ENCODE peak calls at places on chromosomes 6 and 20, in five cellular contexts. O, Q, H, L and P are unnamed samples.
A peak's percentile ranks its signal among the peaks of the same experiment; 100 is the strongest.

GRCh38 chr20:653110-653589 is at the start of gene SRXN1:
- DNase-seq in O (peak; percentile 36), L (peak; percentile 94), H (peak; percentile 93), Q (peak; percentile 96), P (peak; percentile 68)

GRCh38 chr6:127119361-127120108 is 1.1 kb downstream of the RSPO3 start:
- DNase-seq in H (peak; percentile 31), Q (peak; percentile 60), O (no peak), L (no peak), P (no peak)

GRCh38 chr6:36139431-36139830 is 9.1 kb downstream of the MAPK13 start:
- DNase-seq in L (no peak), O (no peak), H (no peak), Q (no peak), P (no peak)

GRCh38 chr6:144344651-144345050 is 59.5 kb downstream of the UTRN start:
- DNase-seq in O (no peak), L (no peak), H (no peak), Q (no peak), P (no peak)

GRCh38 chr6:135116566-135116965 is 61.9 kb upstream of the HBS1L start:
- DNase-seq in L (no peak), O (no peak), H (no peak), Q (no peak), P (no peak)

GRCh38 chr6:32886674-32887383 is 32.8 kb downstream of the PSMB9 start:
- DNase-seq in L (peak; percentile 79), O (peak; percentile 52), H (peak; percentile 80), Q (no peak), P (no peak)

GRCh38 chr6:91497770-91498169 is 910.9 kb upstream of the MAP3K7 start:
- DNase-seq in Q (no peak), H (no peak), O (no peak), L (no peak), P (no peak)

GRCh38 chr6:11133281-11133680 is 21.8 kb upstream of the ERVFRD-1 start:
- DNase-seq in L (no peak), O (no peak), H (no peak), Q (no peak), P (no peak)

GRCh38 chr6:136506124-136506799 is 44.0 kb downstream of the MAP7 start:
- DNase-seq in O (no peak), Q (no peak), H (no peak), L (no peak), P (no peak)

GRCh38 chr6:110511401-110511800 is 35.0 kb upstream of the SLC22A16 start:
- DNase-seq in Q (no peak), H (no peak), O (no peak), L (peak; percentile 25), P (no peak)

GRCh38 chr20:45407067-45407745 is 883 bp upstream of the DBNDD2 start:
- DNase-seq in O (no peak), H (peak; percentile 61), Q (peak; percentile 82), L (no peak), P (no peak)

GRCh38 chr20:43543138-43543537 is 15.7 kb upstream of the SGK2 start:
- DNase-seq in O (no peak), L (no peak), H (no peak), Q (no peak), P (no peak)

GRCh38 chr6:150314230-150315188 is 54.3 kb upstream of the IYD start:
- DNase-seq in Q (no peak), H (no peak), O (no peak), L (no peak), P (no peak)

GRCh38 chr20:555933-556332 is 12.3 kb upstream of the CSNK2A1 start:
- DNase-seq in O (no peak), L (no peak), H (no peak), Q (no peak), P (no peak)

GRCh38 chr20:25437153-25437581 is 29.7 kb downstream of the GINS1 start:
- DNase-seq in O (peak; percentile 20), Q (no peak), L (no peak), H (no peak), P (no peak)

GRCh38 chr6:110828396-110828795 is 13.1 kb upstream of the CDK19 start:
- DNase-seq in H (no peak), O (no peak), Q (no peak), L (peak; percentile 78), P (no peak)

GRCh38 chr6:15509335-15509933 is 153.4 kb downstream of the DTNBP1 start:
- DNase-seq in H (peak; percentile 13), O (no peak), L (no peak), Q (no peak), P (no peak)

GRCh38 chr6:124131779-124132178 is 328.1 kb downstream of the NKAIN2 start:
- DNase-seq in O (no peak), L (no peak), H (no peak), Q (no peak), P (no peak)

GRCh38 chr6:36383608-36384007 is 3.9 kb downstream of the ETV7 start:
- DNase-seq in O (no peak), H (no peak), L (peak; percentile 83), Q (no peak), P (no peak)

GRCh38 chr6:23736577-23736976 is 389.4 kb upstream of the NRSN1 start:
- DNase-seq in O (no peak), Q (no peak), H (no peak), L (no peak), P (no peak)

GRCh38 chr6:64538760-64539159 is 903.2 kb downstream of the PHF3 start:
- DNase-seq in H (no peak), L (no peak), O (no peak), Q (no peak), P (no peak)

GRCh38 chr6:2744206-2744771 is 6.4 kb downstream of the MYLK4 start:
- DNase-seq in O (no peak), H (no peak), Q (peak; percentile 81), L (peak; percentile 53), P (no peak)
- TF ChIP-seq CTCF in O (peak; percentile 37), H (no peak), Q (no peak), L (peak; percentile 64), P (peak; percentile 31)

GRCh38 chr6:119129968-119130484 is 51.6 kb upstream of the FAM184A start:
- DNase-seq in H (no peak), O (no peak), L (peak; percentile 86), Q (no peak), P (peak; percentile 43)
- TF ChIP-seq CTCF in H (no peak), O (no peak), L (no peak), Q (no peak), P (no peak)

DNA sequence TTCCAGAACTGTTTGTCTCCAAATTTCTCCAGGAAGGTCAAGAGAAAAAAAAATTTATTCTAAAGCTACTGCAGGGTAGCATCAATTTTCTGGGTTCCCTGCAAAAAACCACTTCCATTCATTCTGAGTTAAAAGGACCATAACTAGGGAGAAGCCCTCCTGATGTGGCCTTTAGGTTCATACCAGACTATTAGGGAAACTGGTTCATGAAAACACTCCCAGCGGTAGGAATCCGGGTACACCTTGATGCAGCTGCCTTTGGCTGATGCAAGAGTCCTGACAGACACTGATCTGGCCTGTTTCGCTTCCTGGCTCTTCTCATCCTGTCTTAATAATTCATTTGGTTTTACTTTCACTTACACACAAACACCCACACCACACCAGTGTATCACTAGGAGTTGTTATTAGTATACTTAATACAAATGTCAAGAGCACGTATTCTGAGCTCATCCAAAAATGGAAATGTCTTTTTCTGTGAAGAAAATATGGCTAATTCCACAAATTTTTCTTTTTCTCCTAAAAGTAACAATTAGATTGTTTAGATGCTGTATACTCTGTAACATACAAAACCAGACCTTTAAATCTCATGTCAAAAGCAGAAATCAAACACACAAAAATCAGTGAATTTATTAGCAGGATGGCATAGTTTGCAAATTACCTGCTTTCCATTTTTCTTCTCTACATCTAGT is 38.4 kb upstream of the ARHGAP18 start:
- DNase-seq in Q (no peak), H (no peak), O (no peak), L (peak; percentile 70), P (no peak)
- TF ChIP-seq CTCF in Q (no peak), H (no peak), O (no peak), L (peak; percentile 15), P (no peak)

GRCh38 chr20:4227085-4227821 is 211.9 kb upstream of the RNF24 start:
- DNase-seq in L (peak; percentile 69), O (peak; percentile 30), Q (no peak), H (no peak), P (no peak)
- TF ChIP-seq CTCF in L (peak; percentile 68), O (peak; percentile 73), Q (no peak), H (no peak), P (peak; percentile 63)

DNA sequence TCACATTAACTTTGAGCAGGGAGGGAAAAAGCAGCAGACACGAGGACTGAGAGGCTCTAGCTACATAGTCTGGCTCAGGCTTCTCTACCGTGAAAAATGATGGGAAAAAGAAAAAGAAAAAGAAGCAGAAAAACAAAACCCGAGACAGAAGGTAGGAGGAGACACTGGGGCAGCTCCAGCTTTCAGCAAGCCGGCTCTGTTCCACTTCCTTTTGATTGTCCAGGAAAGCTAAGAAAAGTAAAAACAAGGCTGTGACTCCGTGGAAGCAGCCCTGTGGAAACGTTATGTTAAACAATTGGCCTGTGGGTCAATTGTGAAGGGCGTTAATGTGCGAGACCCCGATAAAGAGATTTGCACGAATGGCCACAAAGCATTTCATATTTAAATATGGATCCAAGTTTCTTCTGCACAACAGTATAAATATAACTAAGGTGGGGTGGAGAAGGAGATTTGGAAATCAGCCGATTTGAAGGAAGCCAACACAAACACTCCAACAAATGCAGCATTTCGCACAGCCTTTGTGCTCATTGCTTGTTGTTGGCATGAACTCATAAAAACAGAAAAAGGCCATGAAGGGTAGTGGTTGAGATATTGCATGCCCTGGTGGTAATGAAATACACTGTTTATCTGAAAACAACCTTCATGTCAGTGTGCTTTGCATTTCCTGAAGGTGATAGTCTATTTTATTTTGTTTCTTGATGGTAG is 236.9 kb upstream of the JAG1 start:
- DNase-seq in H (no peak), L (no peak), O (no peak), Q (no peak), P (no peak)
- TF ChIP-seq CTCF in H (no peak), L (no peak), O (no peak), Q (peak; percentile 2), P (no peak)

GRCh38 chr6:25748049-25748448 is 6.5 kb upstream of the SLC17A4 start:
- DNase-seq in L (no peak), H (no peak), O (no peak), Q (no peak), P (no peak)

GRCh38 chr6:25745836-25746235 is 8.7 kb upstream of the SLC17A4 start:
- DNase-seq in Q (no peak), O (no peak), H (no peak), L (no peak), P (no peak)

GRCh38 chr6:25747477-25747876 is 7.1 kb upstream of the SLC17A4 start:
- DNase-seq in L (no peak), H (no peak), Q (no peak), O (no peak), P (no peak)

GRCh38 chr6:25749837-25750236 is 4.7 kb upstream of the SLC17A4 start:
- DNase-seq in H (no peak), Q (no peak), L (no peak), O (no peak), P (no peak)

GRCh38 chr6:25746968-25747367 is 7.6 kb upstream of the SLC17A4 start:
- DNase-seq in O (no peak), Q (no peak), H (no peak), L (no peak), P (no peak)
- TF ChIP-seq CTCF in O (no peak), Q (no peak), H (no peak), L (peak; percentile 37), P (no peak)

GRCh38 chr20:23143098-23143497 is 57.0 kb upstream of the CD93 start:
- DNase-seq in H (no peak), O (peak; percentile 53), Q (no peak), L (peak; percentile 88), P (peak; percentile 57)
- TF ChIP-seq CTCF in H (no peak), O (no peak), Q (no peak), L (no peak), P (no peak)